ENCODE peak calls at places on chromosome 21, in four cellular contexts. H, K, J and W are unnamed samples.

GRCh38 chr21:15522148-15522547 is 207.6 kb upstream of the USP25 start:
- DNase-seq in J (no peak), K (no peak), H (no peak), W (peak)

GRCh38 chr21:34730756-34731445 is 62.1 kb downstream of the CLIC6 start:
- DNase-seq in K (no peak), J (no peak), H (no peak), W (no peak)

GRCh38 chr21:15221799-15222386 is 157.1 kb upstream of the NRIP1 start:
- DNase-seq in K (no peak), H (no peak), J (peak), W (no peak)

GRCh38 chr21:25626752-25627151 is 12.3 kb upstream of the JAM2 start:
- DNase-seq in H (no peak), K (no peak), J (no peak), W (no peak)

GRCh38 chr21:36965720-36966065 is 776 bp downstream of the HLCS start:
- DNase-seq in J (no peak), K (no peak), H (no peak), W (no peak)

GRCh38 chr21:33936221-33937038 is 20.8 kb upstream of the ATP5PO start:
- DNase-seq in H (peak), J (no peak), K (no peak), W (no peak)

GRCh38 chr21:42568377-42568776 is 54.7 kb downstream of the SLC37A1 start:
- DNase-seq in H (no peak), K (peak), J (no peak), W (peak)

GRCh38 chr21:26070121-26070520 is 100.4 kb downstream of the APP start:
- DNase-seq in H (no peak), J (no peak), K (no peak), W (no peak)

GRCh38 chr21:29151937-29152336 is 21.5 kb downstream of the MAP3K7CL start:
- DNase-seq in K (no peak), J (no peak), H (no peak), W (no peak)

GRCh38 chr21:33067045-33067444 is 2.9 kb upstream of the OLIG1 start:
- DNase-seq in K (no peak), J (no peak), H (no peak), W (no peak)

GRCh38 chr21:39630191-39630591 is 17.5 kb downstream of the B3GALT5 start:
- DNase-seq in H (no peak), K (no peak), J (no peak), W (no peak)

GRCh38 chr21:44438531-44439210 is 16.6 kb upstream of the LRRC3 start:
- DNase-seq in K (no peak), H (no peak), J (no peak), W (peak)

GRCh38 chr21:41712730-41713129 is 54.1 kb downstream of the RIPK4 start:
- DNase-seq in J (no peak), K (no peak), H (no peak), W (no peak)

GRCh38 chr21:17540530-17540929 is 27.7 kb downstream of the CXADR start:
- DNase-seq in H (no peak), J (no peak), K (no peak), W (no peak)

GRCh38 chr21:42533306-42533962 is 19.8 kb downstream of the SLC37A1 start:
- DNase-seq in H (no peak), J (no peak), K (no peak), W (peak)

GRCh38 chr21:45870851-45871615 is 110.5 kb upstream of the COL6A1 start:
- DNase-seq in K (peak), H (no peak), J (no peak), W (peak)

GRCh38 chr21:46118871-46119564 is 21.1 kb downstream of the COL6A2 start:
- DNase-seq in K (peak), J (no peak), H (no peak), W (peak)

GRCh38 chr21:32386195-32386870 is 6.5 kb downstream of the URB1 start:
- DNase-seq in J (no peak), H (no peak), K (no peak), W (no peak)

GRCh38 chr21:41600961-41601572 is 93.1 kb upstream of the TMPRSS2 start:
- DNase-seq in H (no peak), K (no peak), J (no peak), W (peak)